ENCODE peak calls at places on chromosomes 5 and 9, in five cellular contexts. B is T47D, R is HFFc6, H is NCI-H524, N is astrocyte of the cerebellum. S is an unnamed sample.

GRCh38 chr9:92716557-92716956 is 46.6 kb upstream of the IPPK start:
- DNase-seq in N (no peak), B (peak), R (no peak), H (peak), S (peak)

GRCh38 chr5:45402804-45403455 is 293.2 kb downstream of the HCN1 start:
- DNase-seq in N (no peak), R (no peak), B (no peak), H (no peak), S (no peak)

GRCh38 chr5:149073217-149073616 is 10.4 kb upstream of the SH3TC2 start:
- DNase-seq in R (no peak), H (no peak), B (no peak), N (no peak), S (no peak)

GRCh38 chr9:133821606-133822438 is 83.7 kb upstream of the SARDH start:
- DNase-seq in R (no peak), N (peak), H (peak), B (no peak), S (no peak)

GRCh38 chr9:127572961-127573727 is 38.9 kb upstream of the STXBP1 start:
- DNase-seq in R (peak), B (no peak), H (peak), N (peak), S (no peak)

GRCh38 chr5:114419941-114420340 is 58.1 kb downstream of the KCNN2 start:
- DNase-seq in H (no peak), N (no peak), B (no peak), R (peak), S (no peak)

GRCh38 chr9:32877639-32878217 is 94.4 kb downstream of the TMEM215 start:
- DNase-seq in N (no peak), B (no peak), R (no peak), H (no peak), S (no peak)

GRCh38 chr5:135269828-135270545 is 129.0 kb downstream of the MACROH2A1 start:
- DNase-seq in N (peak), H (peak), B (no peak), R (peak), S (no peak)

GRCh38 chr9:121604242-121604641 is 47.2 kb upstream of the DAB2IP start:
- DNase-seq in B (no peak), N (no peak), H (no peak), R (no peak), S (no peak)

GRCh38 chr5:158375531-158375930 is 516.6 kb upstream of the CLINT1 start:
- DNase-seq in H (no peak), B (no peak), R (no peak), N (no peak), S (no peak)

GRCh38 chr5:57738787-57739186 is 256.2 kb upstream of the ACTBL2 start:
- DNase-seq in N (no peak), R (no peak), B (no peak), H (no peak), S (no peak)

GRCh38 chr5:33067291-33067690 is 356.2 kb downstream of the NPR3 start:
- DNase-seq in H (no peak), R (no peak), N (no peak), B (no peak), S (no peak)

GRCh38 chr5:134967607-134968006 is at the start of gene CATSPER3:
- DNase-seq in H (no peak), B (no peak), N (no peak), R (no peak), S (no peak)

GRCh38 chr9:75140261-75140660 is 51.9 kb downstream of the OSTF1 start:
- DNase-seq in N (no peak), H (peak), R (no peak), B (no peak), S (no peak)

GRCh38 chr9:135087489-135087791 is at the start of gene OLFM1:
- DNase-seq in H (peak), R (peak), N (no peak), B (peak), S (peak)

GRCh38 chr9:108645520-108645919 is 210.3 kb downstream of the ACTL7B start:
- DNase-seq in N (no peak), H (peak), B (no peak), R (no peak), S (no peak)

GRCh38 chr9:80134487-80134886 is 562.7 kb downstream of the TLE4 start:
- DNase-seq in H (no peak), N (no peak), R (no peak), B (no peak), S (no peak)

GRCh38 chr9:16384993-16385392 is 485.5 kb downstream of the BNC2 start:
- DNase-seq in B (no peak), R (no peak), H (no peak), N (no peak), S (no peak)

GRCh38 chr9:68755051-68755450 is 50.0 kb downstream of the PIP5K1B start:
- DNase-seq in N (no peak), R (no peak), B (no peak), H (no peak), S (no peak)

GRCh38 chr9:4280605-4281004 is 19.3 kb downstream of the GLIS3 start:
- DNase-seq in B (no peak), H (no peak), N (no peak), R (no peak), S (no peak)

GRCh38 chr5:149128023-149128875 is 13.0 kb upstream of the ABLIM3 start:
- DNase-seq in N (no peak), H (peak), R (no peak), B (peak), S (no peak)

GRCh38 chr5:77995793-77996409 is 219.8 kb upstream of the TBCA start:
- DNase-seq in H (peak), R (no peak), N (no peak), B (no peak), S (no peak)

GRCh38 chr9:120348951-120349429 is 231.0 kb downstream of the CDK5RAP2 start:
- DNase-seq in R (peak), H (peak), B (peak), N (peak), S (no peak)

GRCh38 chr5:16916262-16916878 is 19.7 kb downstream of the MYO10 start:
- DNase-seq in N (peak), B (no peak), R (peak), H (no peak), S (no peak)

GRCh38 chr9:35114113-35114847 is 1.4 kb downstream of the ATOSB start:
- DNase-seq in B (peak), R (peak), N (peak), H (peak), S (peak)

GRCh38 chr5:11234501-11234911 is 473.5 kb upstream of the DAP start:
- DNase-seq in B (no peak), N (no peak), R (no peak), H (no peak), S (no peak)

GRCh38 chr9:122016789-122017188 is 76.3 kb downstream of the TTLL11 start:
- DNase-seq in H (peak), R (no peak), N (no peak), B (peak), S (peak)

GRCh38 chr5:113186061-113186460 is 209.5 kb downstream of the DCP2 start:
- DNase-seq in R (no peak), N (no peak), H (no peak), B (no peak), S (no peak)

GRCh38 chr5:6784481-6784880 is 71.2 kb downstream of the TENT4A start:
- DNase-seq in R (no peak), H (no peak), N (no peak), B (no peak), S (no peak)

GRCh38 chr5:142312399-142312798 is 12.4 kb downstream of the SPRY4 start:
- DNase-seq in H (no peak), R (no peak), N (no peak), B (no peak), S (no peak)

GRCh38 chr5:78808818-78809217 is 160.2 kb upstream of the LHFPL2 start:
- DNase-seq in N (no peak), R (no peak), H (no peak), B (no peak), S (no peak)

GRCh38 chr9:111005711-111006482 is 32.4 kb downstream of the LPAR1 start:
- DNase-seq in H (no peak), N (no peak), B (no peak), R (no peak), S (no peak)

GRCh38 chr5:133870661-133871060 is 97.8 kb downstream of the C5orf15 start:
- DNase-seq in B (no peak), H (no peak), R (peak), N (peak), S (no peak)

GRCh38 chr9:21334603-21334968 is 618 bp downstream of the KLHL9 start:
- DNase-seq in B (no peak), N (no peak), H (peak), R (no peak), S (no peak)

GRCh38 chr9:97128919-97129318 is 90.0 kb upstream of the CTSV start:
- DNase-seq in R (no peak), H (peak), N (no peak), B (no peak), S (no peak)

GRCh38 chr5:125232779-125233230 is 486.4 kb upstream of the ZNF608 start:
- DNase-seq in R (peak), B (no peak), H (peak), N (peak), S (no peak)

GRCh38 chr5:4043135-4043534 is 447.5 kb downstream of the IRX1 start:
- DNase-seq in B (no peak), N (no peak), R (no peak), H (no peak), S (no peak)

GRCh38 chr5:76819851-76820280 is 1.0 kb downstream of the F2RL1 start:
- DNase-seq in N (no peak), H (no peak), B (peak), R (no peak), S (no peak)